ENCODE peak calls at places on chromosome 21, in nine cellular contexts. E is Caco-2; Y is transverse colon; T is CD8-positive, alpha-beta T cell; W is astrocyte of the cerebellum; U is fibroblast of the aortic adventitia; L is heart right ventricle; X is BE2C; S is sigmoid colon. V is an unnamed sample.

GRCh38 chr21:38577887-38578286 is 79.6 kb upstream of the ERG start:
- DNase-seq in E (no peak), Y (no peak), T (no peak), W (no peak), U (no peak), L (no peak), X (no peak), S (no peak), V (no peak)

GRCh38 chr21:35561076-35561475 is 499.2 kb downstream of the SETD4 start:
- DNase-seq in E (no peak), Y (no peak), T (no peak), W (no peak), U (no peak), L (no peak), X (no peak), S (no peak), V (no peak)

GRCh38 chr21:36751383-36751782 is 52.5 kb downstream of the SIM2 start:
- DNase-seq in E (no peak), Y (no peak), T (no peak), W (no peak), U (no peak), L (no peak), X (no peak), S (no peak), V (no peak)

GRCh38 chr21:17250651-17251294 is 262.1 kb upstream of the CXADR start:
- DNase-seq in E (no peak), Y (no peak), T (no peak), W (no peak), U (no peak), L (no peak), X (peak), S (no peak), V (no peak)

GRCh38 chr21:16695074-16695473 is 817.8 kb upstream of the CXADR start:
- DNase-seq in E (no peak), Y (no peak), T (no peak), W (no peak), U (no peak), L (no peak), X (no peak), S (no peak), V (no peak)

GRCh38 chr21:41211041-41211426 is 43.1 kb downstream of the BACE2 start:
- DNase-seq in E (no peak), Y (no peak), T (no peak), W (no peak), U (no peak), L (no peak), X (no peak), S (peak), V (no peak)

GRCh38 chr21:40967771-40968170 is 120.8 kb upstream of the DSCAM start:
- DNase-seq in E (no peak), Y (no peak), T (no peak), W (no peak), U (no peak), L (no peak), X (no peak), S (no peak), V (no peak)

GRCh38 chr21:27802816-27803475 is 836.1 kb upstream of the ADAMTS5 start:
- DNase-seq in E (no peak), Y (peak), T (no peak), W (peak), U (peak), L (peak), X (peak), S (no peak), V (no peak)

GRCh38 chr21:41834926-41835663 is 44.0 kb downstream of the PRDM15 start:
- DNase-seq in E (no peak), Y (no peak), T (no peak), W (no peak), U (no peak), L (no peak), X (no peak), S (peak), V (peak)

GRCh38 chr21:42200906-42201614 is 17.9 kb upstream of the ABCG1 start:
- DNase-seq in E (no peak), Y (no peak), T (no peak), W (no peak), U (no peak), L (no peak), X (no peak), S (no peak), V (no peak)

GRCh38 chr21:30044447-30045064 is 104.8 kb upstream of the GRIK1 start:
- DNase-seq in E (no peak), Y (no peak), T (no peak), W (peak), U (peak), L (peak), X (peak), S (no peak), V (no peak)

GRCh38 chr21:41390043-41390639 is 28.3 kb downstream of the MX2 start:
- DNase-seq in E (no peak), Y (no peak), T (no peak), W (no peak), U (no peak), L (no peak), X (no peak), S (no peak), V (no peak)

GRCh38 chr21:17441370-17441769 is 71.5 kb upstream of the CXADR start:
- DNase-seq in E (no peak), Y (peak), T (no peak), W (peak), U (no peak), L (no peak), X (no peak), S (no peak), V (no peak)

GRCh38 chr21:44911066-44911383 is 9.7 kb downstream of the ITGB2 start:
- DNase-seq in E (no peak), Y (no peak), T (no peak), W (no peak), U (no peak), L (no peak), X (no peak), S (no peak), V (no peak)
- H3K4me3 ChIP-seq in E (no peak), Y (no peak), T (peak), W (no peak), U (no peak), L (no peak), X (no peak), S (no peak), V (no peak)

GRCh38 chr21:33947451-33948095 is 32.0 kb upstream of the ATP5PO start:
- DNase-seq in E (peak), Y (peak), T (peak), W (peak), U (peak), L (peak), X (peak), S (peak), V (peak)
- H3K4me3 ChIP-seq in E (peak), Y (peak), T (peak), W (peak), U (peak), L (peak), X (peak), S (peak), V (peak)

DNA sequence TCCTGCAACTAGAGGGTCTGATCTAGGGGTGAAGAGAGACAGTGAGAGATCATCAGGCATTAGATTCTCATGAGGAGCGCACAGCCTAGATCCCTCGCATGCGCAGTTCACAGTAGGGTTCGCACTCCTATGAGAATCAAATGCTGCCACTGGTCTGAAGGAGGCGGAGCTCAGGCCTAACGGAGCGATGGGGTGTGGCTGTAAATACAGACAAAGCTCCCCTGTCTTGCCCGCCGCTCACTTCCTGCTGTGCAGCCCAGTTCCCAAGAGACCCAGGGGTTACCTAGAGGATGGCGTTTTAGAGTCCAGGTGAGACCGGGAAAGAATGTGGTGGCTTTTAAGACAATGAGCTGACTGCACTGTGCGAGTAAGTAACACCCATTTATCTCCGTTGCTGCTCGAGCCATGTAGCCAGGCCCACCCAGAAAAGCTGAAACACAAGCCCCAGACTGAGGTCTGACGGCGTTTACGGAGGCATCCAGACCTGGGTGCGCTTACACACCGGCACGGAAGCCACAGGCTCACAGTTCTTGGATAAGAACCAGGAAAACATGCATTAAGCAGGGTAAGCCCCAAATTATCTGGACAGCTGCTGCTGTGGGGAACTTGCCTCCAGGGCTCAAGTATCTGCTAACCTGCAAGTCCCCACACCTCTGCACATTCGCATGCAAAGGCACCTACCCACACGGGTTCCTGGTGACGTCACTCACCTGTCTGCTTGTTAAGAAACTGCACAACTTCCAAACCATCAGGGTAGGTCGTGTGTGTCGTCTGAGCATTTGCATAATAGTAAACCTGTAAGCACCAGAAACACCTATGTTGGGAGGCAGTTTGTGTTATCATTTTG is 12.5 kb downstream of the TCP10L start:
- DNase-seq in E (no peak), Y (peak), T (no peak), W (no peak), U (no peak), L (no peak), X (peak), S (no peak), V (no peak)
- H3K4me3 ChIP-seq in E (no peak), Y (no peak), T (no peak), W (no peak), U (no peak), L (no peak), X (peak), S (no peak), V (no peak)

DNA sequence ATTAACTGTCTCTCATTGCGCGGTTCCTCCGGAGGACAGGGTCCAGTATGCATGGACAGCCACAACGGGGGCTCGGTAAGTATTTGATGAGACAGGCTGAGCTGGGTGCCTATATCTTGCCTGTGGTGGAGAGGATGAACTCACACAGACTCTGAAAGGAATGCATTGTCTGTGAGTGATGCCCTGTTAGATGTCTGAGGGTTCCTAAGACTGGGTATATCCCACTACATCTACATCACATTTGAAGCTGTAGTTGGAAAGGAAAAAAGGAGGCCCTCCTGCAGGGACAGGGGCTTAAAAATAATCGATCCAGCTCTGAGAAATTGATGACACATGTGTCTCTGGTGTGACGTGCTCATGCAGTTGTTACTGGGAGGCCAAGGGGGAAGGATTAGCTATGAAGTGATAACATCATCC is 1.9 kb downstream of the ADARB1 start:
- DNase-seq in E (no peak), Y (no peak), T (no peak), W (no peak), U (no peak), L (no peak), X (no peak), S (peak), V (no peak)
- H3K4me3 ChIP-seq in E (peak), Y (no peak), T (no peak), W (no peak), U (no peak), L (peak), X (peak), S (peak), V (peak)

GRCh38 chr21:46160563-46161179 is 5.3 kb upstream of the FTCD start:
- DNase-seq in E (peak), Y (peak), T (no peak), W (no peak), U (no peak), L (no peak), X (peak), S (peak), V (no peak)
- H3K4me3 ChIP-seq in E (no peak), Y (no peak), T (no peak), W (no peak), U (no peak), L (no peak), X (no peak), S (no peak), V (no peak)

DNA sequence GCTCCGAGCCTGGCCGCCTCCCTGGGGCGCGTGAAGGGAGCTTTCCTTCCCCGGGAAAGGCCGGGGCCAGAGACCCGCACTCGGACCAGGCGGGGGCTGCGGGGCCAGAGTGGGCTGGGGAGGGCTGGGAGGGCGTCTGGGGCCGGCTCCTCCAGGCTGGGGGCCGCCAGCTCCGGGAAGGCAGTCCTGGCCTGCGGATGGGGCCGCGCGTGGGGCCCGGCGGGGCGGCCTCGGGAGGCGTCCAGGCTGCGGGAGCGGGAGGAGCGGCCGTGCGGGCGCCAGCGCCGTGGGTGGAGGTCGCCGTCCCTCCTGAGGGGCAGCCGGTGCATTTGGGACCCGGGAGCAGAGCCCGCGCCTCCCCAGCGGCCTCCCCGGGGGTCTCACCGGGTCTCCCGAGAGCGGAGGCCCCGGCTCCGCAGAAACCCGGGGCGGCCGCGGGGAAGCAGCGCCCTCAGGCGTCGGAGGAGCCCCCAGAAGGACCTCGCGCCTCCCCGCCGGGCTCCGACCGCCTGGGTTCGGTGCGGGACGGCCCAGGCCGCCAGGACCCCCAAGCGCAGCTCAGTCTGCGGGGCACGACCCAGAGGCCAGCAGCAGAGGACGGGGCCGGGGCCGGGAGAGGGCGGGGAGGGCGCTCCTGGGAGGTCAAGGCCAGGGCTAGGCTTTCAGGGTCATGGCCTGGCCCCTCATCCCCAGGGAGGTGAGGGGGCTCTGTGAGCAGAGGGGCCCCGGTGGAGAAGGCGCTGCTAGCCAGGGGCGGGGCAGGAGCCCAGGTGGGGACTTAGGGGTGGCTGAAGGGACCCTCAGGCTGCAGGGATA is 7.3 kb upstream of the SLX9 start:
- DNase-seq in E (no peak), Y (peak), T (peak), W (no peak), U (no peak), L (no peak), X (peak), S (no peak), V (peak)
- H3K4me3 ChIP-seq in E (peak), Y (peak), T (peak), W (peak), U (peak), L (peak), X (no peak), S (peak), V (peak)

DNA sequence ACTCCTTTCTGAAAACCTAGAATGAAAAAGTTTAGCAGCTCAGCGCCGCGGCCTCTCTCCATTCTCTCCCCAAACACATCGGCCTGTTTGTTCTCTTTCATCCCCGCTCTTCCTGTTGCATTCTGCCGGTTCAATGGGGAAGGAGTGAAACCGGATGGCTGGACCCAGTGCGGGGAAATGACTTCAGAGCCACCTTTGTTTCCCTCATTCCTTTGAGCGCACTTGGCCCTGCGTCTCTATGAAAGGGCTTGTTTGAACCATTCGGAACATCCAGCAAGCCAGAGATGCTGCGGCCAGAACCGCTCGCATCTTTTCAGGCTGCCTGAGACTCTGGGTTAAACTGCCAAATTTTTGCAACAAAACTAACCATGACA is 5.3 kb upstream of the OLIG1 start:
- DNase-seq in E (no peak), Y (no peak), T (no peak), W (no peak), U (no peak), L (no peak), X (no peak), S (no peak), V (no peak)
- H3K4me3 ChIP-seq in E (no peak), Y (no peak), T (no peak), W (no peak), U (no peak), L (no peak), X (no peak), S (no peak), V (no peak)

GRCh38 chr21:44985441-44986401 is 45.9 kb downstream of the SLX9 start:
- DNase-seq in E (no peak), Y (no peak), T (no peak), W (no peak), U (no peak), L (no peak), X (peak), S (peak), V (peak)
- H3K4me3 ChIP-seq in E (no peak), Y (no peak), T (no peak), W (no peak), U (no peak), L (no peak), X (no peak), S (no peak), V (no peak)

GRCh38 chr21:32843561-32843960 is 72.0 kb upstream of the PAXBP1 start:
- DNase-seq in E (no peak), Y (no peak), T (no peak), W (no peak), U (no peak), L (no peak), X (no peak), S (no peak), V (no peak)
- H3K4me3 ChIP-seq in E (no peak), Y (no peak), T (no peak), W (no peak), U (no peak), L (no peak), X (no peak), S (no peak), V (no peak)

GRCh38 chr21:33069994-33070811 is at the start of gene OLIG1:
- DNase-seq in E (no peak), Y (no peak), T (no peak), W (no peak), U (no peak), L (no peak), X (no peak), S (no peak), V (peak)
- H3K4me3 ChIP-seq in E (peak), Y (peak), T (peak), W (no peak), U (no peak), L (peak), X (no peak), S (peak), V (peak)

V was measured in upper lobe of right lung.